ENCODE peak calls at places on chromosomes 16 and 17, in five cellular contexts. One of them, this sample, is unnamed.

GRCh38 chr16:48546774-48547173 is 63.2 kb downstream of the N4BP1 start:
- DNase-seq in Panc1: no peak
- DNase-seq in breast epithelium: no peak
- DNase-seq in suprapubic skin: no peak
- DNase-seq in stomach: peak; percentile 43
- DNase-seq in this sample: no peak

GRCh38 chr16:67431077-67431804 is at the start of gene HSD11B2:
- DNase-seq in stomach: peak; percentile 71
- DNase-seq in Panc1: no peak
- DNase-seq in suprapubic skin: no peak
- DNase-seq in breast epithelium: no peak
- DNase-seq in this sample: peak; percentile 93

GRCh38 chr16:68064791-68065365 is 20.3 kb upstream of the NFATC3 start:
- DNase-seq in breast epithelium: no peak
- DNase-seq in stomach: peak; percentile 71
- DNase-seq in suprapubic skin: peak; percentile 86
- DNase-seq in Panc1: no peak
- DNase-seq in this sample: no peak

GRCh38 chr16:85329059-85329812 is 217.0 kb upstream of the CIBAR2 start:
- DNase-seq in stomach: peak; percentile 56
- DNase-seq in suprapubic skin: no peak
- DNase-seq in breast epithelium: no peak
- DNase-seq in Panc1: no peak
- DNase-seq in this sample: no peak

GRCh38 chr16:87724490-87725291 is 41.1 kb downstream of the KLHDC4 start:
- DNase-seq in breast epithelium: no peak
- DNase-seq in Panc1: no peak
- DNase-seq in suprapubic skin: no peak
- DNase-seq in stomach: no peak
- DNase-seq in this sample: no peak

GRCh38 chr17:6456914-6457687 is 12.8 kb downstream of the PIMREG start:
- DNase-seq in Panc1: no peak
- DNase-seq in breast epithelium: no peak
- DNase-seq in suprapubic skin: no peak
- DNase-seq in stomach: peak; percentile 50
- DNase-seq in this sample: no peak

GRCh38 chr17:36147601-36148000 is 28.8 kb downstream of the TBC1D3B start:
- DNase-seq in Panc1: no peak
- DNase-seq in suprapubic skin: no peak
- DNase-seq in stomach: no peak
- DNase-seq in breast epithelium: no peak
- DNase-seq in this sample: no peak

GRCh38 chr17:76561332-76561731 is 21.5 kb downstream of the PRCD start:
- DNase-seq in breast epithelium: no peak
- DNase-seq in stomach: no peak
- DNase-seq in Panc1: no peak
- DNase-seq in suprapubic skin: no peak
- DNase-seq in this sample: no peak

GRCh38 chr17:74543406-74543805 is 2.5 kb downstream of the CD300C start:
- DNase-seq in stomach: no peak
- DNase-seq in suprapubic skin: no peak
- DNase-seq in breast epithelium: no peak
- DNase-seq in Panc1: no peak
- DNase-seq in this sample: no peak

GRCh38 chr17:57767561-57767960 is 22.5 kb upstream of the CCDC182 start:
- DNase-seq in Panc1: no peak
- DNase-seq in suprapubic skin: no peak
- DNase-seq in breast epithelium: no peak
- DNase-seq in stomach: no peak
- DNase-seq in this sample: no peak

GRCh38 chr17:14201087-14201486 is 35.6 kb downstream of the CDRT15 start:
- DNase-seq in breast epithelium: no peak
- DNase-seq in stomach: no peak
- DNase-seq in suprapubic skin: no peak
- DNase-seq in Panc1: no peak
- DNase-seq in this sample: no peak

GRCh38 chr17:69282002-69282401 is 44.9 kb downstream of the ABCA5 start:
- DNase-seq in Panc1: no peak
- DNase-seq in breast epithelium: no peak
- DNase-seq in suprapubic skin: no peak
- DNase-seq in stomach: no peak
- DNase-seq in this sample: no peak

GRCh38 chr16:14098081-14098480 is 27.0 kb downstream of the MRTFB start:
- DNase-seq in breast epithelium: no peak
- DNase-seq in suprapubic skin: no peak
- DNase-seq in Panc1: no peak
- DNase-seq in stomach: no peak
- DNase-seq in this sample: no peak
- H3K4me1 ChIP-seq in breast epithelium: no peaks in the 10 kb centered on the region
- H3K4me1 ChIP-seq in suprapubic skin: peaks cover 56% of the 10 kb centered on the region
- H3K4me1 ChIP-seq in Panc1: peaks cover 18% of the 10 kb centered on the region
- H3K4me1 ChIP-seq in stomach: peaks cover 82% of the 10 kb centered on the region
- H3K4me1 ChIP-seq in this sample: peaks cover 65% of the 10 kb centered on the region

GRCh38 chr17:44865231-44865660 is 17.6 kb downstream of the HIGD1B start:
- DNase-seq in breast epithelium: peak; percentile 57
- DNase-seq in suprapubic skin: no peak
- DNase-seq in stomach: peak; percentile 66
- DNase-seq in Panc1: peak; percentile 47
- DNase-seq in this sample: peak; percentile 60

GRCh38 chr17:44863254-44863918 is 15.7 kb downstream of the HIGD1B start:
- DNase-seq in breast epithelium: no peak
- DNase-seq in stomach: no peak
- DNase-seq in suprapubic skin: no peak
- DNase-seq in Panc1: no peak
- DNase-seq in this sample: no peak

GRCh38 chr17:44864831-44865230 is 17.1 kb downstream of the HIGD1B start:
- DNase-seq in stomach: no peak
- DNase-seq in suprapubic skin: no peak
- DNase-seq in breast epithelium: no peak
- DNase-seq in Panc1: no peak
- DNase-seq in this sample: no peak

GRCh38 chr17:44867841-44868240 is 20.2 kb downstream of the HIGD1B start:
- DNase-seq in Panc1: no peak
- DNase-seq in breast epithelium: no peak
- DNase-seq in stomach: no peak
- DNase-seq in suprapubic skin: no peak
- DNase-seq in this sample: no peak

DNA sequence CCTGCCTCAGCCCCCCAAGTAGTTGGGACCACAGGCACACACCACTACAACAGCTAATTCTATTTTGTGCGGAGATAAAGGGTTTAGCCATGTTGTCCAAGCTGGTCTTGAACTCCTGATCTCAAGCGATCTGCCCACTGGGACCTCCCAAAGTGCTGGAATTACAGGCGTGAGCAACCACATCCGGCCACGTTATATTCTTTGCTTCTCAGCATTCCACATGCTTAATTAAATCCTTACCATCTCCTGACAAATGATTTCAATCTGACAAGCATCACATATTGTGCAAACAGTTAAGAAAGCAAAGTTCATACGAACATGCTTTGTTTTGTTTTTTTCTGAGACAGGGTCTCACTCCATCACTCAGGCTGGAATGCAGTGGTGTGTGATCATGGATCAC is 18.2 kb downstream of the HIGD1B start:
- DNase-seq in stomach: no peak
- DNase-seq in breast epithelium: no peak
- DNase-seq in Panc1: no peak
- DNase-seq in suprapubic skin: no peak
- DNase-seq in this sample: no peak
- TF ChIP-seq POLR2AphosphoS5 in stomach: no peak
- TF ChIP-seq POLR2AphosphoS5 in breast epithelium: no peak
- TF ChIP-seq POLR2AphosphoS5 in Panc1: no peak
- TF ChIP-seq POLR2AphosphoS5 in suprapubic skin: no peak
- TF ChIP-seq POLR2AphosphoS5 in this sample: no peak

GRCh38 chr16:11556945-11557720 is 29.6 kb downstream of the LITAF start:
- DNase-seq in Panc1: no peak
- DNase-seq in suprapubic skin: no peak
- DNase-seq in breast epithelium: no peak
- DNase-seq in stomach: no peak
- DNase-seq in this sample: no peak
- H3K4me1 ChIP-seq in Panc1: peaks cover 3% of the 10 kb centered on the region
- H3K4me1 ChIP-seq in suprapubic skin: peaks cover 46% of the 10 kb centered on the region
- H3K4me1 ChIP-seq in breast epithelium: peaks cover 4% of the 10 kb centered on the region
- H3K4me1 ChIP-seq in stomach: peaks cover 58% of the 10 kb centered on the region
- H3K4me1 ChIP-seq in this sample: peaks cover 32% of the 10 kb centered on the region

DNA sequence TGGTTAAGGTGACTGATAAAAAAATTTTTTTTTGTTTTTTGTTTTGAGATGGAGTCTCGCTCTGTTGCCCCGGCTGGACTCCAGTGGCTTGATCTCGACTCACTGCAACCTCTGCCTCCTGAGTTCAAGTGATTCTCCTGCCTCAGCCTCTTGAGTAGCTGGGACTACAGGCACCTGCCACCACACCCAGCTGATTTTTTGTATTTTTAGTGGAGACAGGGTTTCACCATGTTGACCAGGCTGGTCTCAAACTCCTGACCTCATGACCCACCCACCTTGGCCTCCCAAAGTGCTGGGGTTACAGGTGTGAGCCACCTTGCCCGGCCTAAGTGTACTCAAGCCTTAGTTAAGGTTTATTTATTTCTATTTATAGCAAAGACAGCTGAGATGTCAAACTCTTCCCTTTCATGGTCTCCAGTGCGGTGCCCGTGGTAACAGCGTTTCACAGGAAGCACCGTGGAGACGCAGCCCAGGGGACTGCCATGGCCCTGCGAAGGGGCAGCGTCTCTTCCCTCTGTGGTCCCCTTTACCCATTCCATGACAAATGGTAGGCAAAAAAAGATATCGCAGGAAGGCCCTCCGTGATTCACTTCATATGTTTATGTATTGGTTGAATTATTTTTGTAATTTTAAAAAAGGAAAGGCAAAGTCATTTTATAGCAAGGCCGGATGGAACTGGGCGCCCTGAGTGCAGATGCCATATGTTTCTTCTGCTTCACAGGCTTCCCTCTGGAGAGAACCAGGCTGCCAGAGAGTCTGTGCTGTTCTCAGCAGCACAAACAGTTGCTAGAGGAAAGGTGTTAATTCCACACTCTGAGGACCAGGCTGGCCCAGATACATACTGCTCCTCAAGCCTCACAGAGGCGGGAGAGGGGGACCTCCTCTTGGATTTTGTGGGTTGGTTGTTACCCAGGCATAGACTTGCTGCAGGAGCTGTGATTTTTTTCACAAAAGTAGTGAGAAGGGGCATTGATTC is 29.2 kb downstream of the DDX19A start:
- DNase-seq in stomach: no peak
- DNase-seq in suprapubic skin: no peak
- DNase-seq in breast epithelium: no peak
- DNase-seq in Panc1: no peak
- DNase-seq in this sample: no peak
- TF ChIP-seq POLR2AphosphoS5 in stomach: no peak
- TF ChIP-seq POLR2AphosphoS5 in suprapubic skin: no peak
- TF ChIP-seq POLR2AphosphoS5 in breast epithelium: no peak
- TF ChIP-seq POLR2AphosphoS5 in Panc1: peak; percentile 16
- TF ChIP-seq POLR2AphosphoS5 in this sample: no peak

GRCh38 chr16:57190136-57190535 is 4.0 kb downstream of the RSPRY1 start:
- DNase-seq in stomach: no peak
- DNase-seq in breast epithelium: no peak
- DNase-seq in suprapubic skin: no peak
- DNase-seq in Panc1: no peak
- DNase-seq in this sample: no peak
- H3K4me1 ChIP-seq in stomach: peaks cover 81% of the 10 kb centered on the region
- H3K4me1 ChIP-seq in breast epithelium: no peaks in the 10 kb centered on the region
- H3K4me1 ChIP-seq in suprapubic skin: peaks cover 42% of the 10 kb centered on the region
- H3K4me1 ChIP-seq in Panc1: peaks cover 40% of the 10 kb centered on the region
- H3K4me1 ChIP-seq in this sample: peaks cover 42% of the 10 kb centered on the region

This sample was measured in upper lobe of left lung.